ENCODE peak calls at places on chromosomes 1 and 21, in seven cellular contexts. One of them, this sample, is unnamed.

GRCh38 chr1:62325076-62325475 is 5.8 kb upstream of the KANK4 start:
- DNase-seq in H9: no peak
- DNase-seq in neuronal stem cell: no peak
- DNase-seq in IMR-90: peak
- DNase-seq in mesendoderm: peak
- DNase-seq in H1: no peak
- DNase-seq in mesenchymal stem cell: no peak
- DNase-seq in this sample: peak

GRCh38 chr1:23756676-23757075 is 13.4 kb downstream of the ELOA start:
- DNase-seq in H9: no peak
- DNase-seq in neuronal stem cell: no peak
- DNase-seq in IMR-90: peak
- DNase-seq in mesendoderm: no peak
- DNase-seq in H1: no peak
- DNase-seq in mesenchymal stem cell: peak
- DNase-seq in this sample: no peak

GRCh38 chr1:201648066-201648910 is 109.4 kb downstream of the NAV1 start:
- DNase-seq in H9: peak
- DNase-seq in neuronal stem cell: peak
- DNase-seq in IMR-90: peak
- DNase-seq in mesendoderm: peak
- DNase-seq in H1: no peak
- DNase-seq in mesenchymal stem cell: peak
- DNase-seq in this sample: no peak

GRCh38 chr21:45412491-45412890 is 7.5 kb downstream of the COL18A1 start:
- DNase-seq in H9: no peak
- DNase-seq in neuronal stem cell: no peak
- DNase-seq in IMR-90: no peak
- DNase-seq in mesendoderm: no peak
- DNase-seq in H1: no peak
- DNase-seq in mesenchymal stem cell: no peak
- DNase-seq in this sample: no peak

GRCh38 chr1:25744140-25744581 is 55.8 kb upstream of the SELENON start:
- DNase-seq in H9: peak
- DNase-seq in neuronal stem cell: no peak
- DNase-seq in IMR-90: peak
- DNase-seq in mesendoderm: peak
- DNase-seq in H1: peak
- DNase-seq in mesenchymal stem cell: peak
- DNase-seq in this sample: peak

GRCh38 chr1:224727351-224727750 is 111.2 kb downstream of the CNIH3 start:
- DNase-seq in H9: no peak
- DNase-seq in neuronal stem cell: no peak
- DNase-seq in IMR-90: no peak
- DNase-seq in mesendoderm: no peak
- DNase-seq in H1: no peak
- DNase-seq in mesenchymal stem cell: no peak
- DNase-seq in this sample: no peak

GRCh38 chr1:234120327-234120944 is 216.0 kb downstream of the SLC35F3 start:
- DNase-seq in H9: no peak
- DNase-seq in neuronal stem cell: no peak
- DNase-seq in IMR-90: no peak
- DNase-seq in mesendoderm: no peak
- DNase-seq in H1: no peak
- DNase-seq in mesenchymal stem cell: no peak
- DNase-seq in this sample: no peak

GRCh38 chr21:25911730-25912401 is 177.1 kb downstream of the GABPA start:
- DNase-seq in H9: no peak
- DNase-seq in neuronal stem cell: no peak
- DNase-seq in IMR-90: no peak
- DNase-seq in mesendoderm: no peak
- DNase-seq in H1: no peak
- DNase-seq in mesenchymal stem cell: no peak
- DNase-seq in this sample: no peak

GRCh38 chr21:37532868-37533780 is 166.6 kb downstream of the DYRK1A start:
- DNase-seq in H9: no peak
- DNase-seq in neuronal stem cell: no peak
- DNase-seq in IMR-90: peak
- DNase-seq in mesendoderm: peak
- DNase-seq in H1: peak
- DNase-seq in mesenchymal stem cell: peak
- DNase-seq in this sample: peak

GRCh38 chr1:51851882-51852396 is 26.6 kb downstream of the NRDC start:
- DNase-seq in H9: no peak
- DNase-seq in neuronal stem cell: no peak
- DNase-seq in IMR-90: no peak
- DNase-seq in mesendoderm: no peak
- DNase-seq in H1: no peak
- DNase-seq in mesenchymal stem cell: no peak
- DNase-seq in this sample: no peak

GRCh38 chr21:38228115-38228514 is 28.7 kb upstream of the KCNJ15 start:
- DNase-seq in H9: peak
- DNase-seq in neuronal stem cell: no peak
- DNase-seq in IMR-90: no peak
- DNase-seq in mesendoderm: peak
- DNase-seq in H1: peak
- DNase-seq in mesenchymal stem cell: no peak
- DNase-seq in this sample: peak

GRCh38 chr1:48469616-48470500 is 2.1 kb downstream of the SPATA6 start:
- DNase-seq in H9: no peak
- DNase-seq in neuronal stem cell: no peak
- DNase-seq in IMR-90: peak
- DNase-seq in mesendoderm: peak
- DNase-seq in H1: no peak
- DNase-seq in mesenchymal stem cell: peak
- DNase-seq in this sample: peak

GRCh38 chr1:24936688-24937087 is 6.6 kb upstream of the RUNX3 start:
- DNase-seq in H9: no peak
- DNase-seq in neuronal stem cell: no peak
- DNase-seq in IMR-90: no peak
- DNase-seq in mesendoderm: no peak
- DNase-seq in H1: no peak
- DNase-seq in mesenchymal stem cell: peak
- DNase-seq in this sample: no peak

GRCh38 chr21:44737706-44738354 is 26.5 kb upstream of the TSPEAR start:
- DNase-seq in H9: peak
- DNase-seq in neuronal stem cell: peak
- DNase-seq in IMR-90: peak
- DNase-seq in mesendoderm: peak
- DNase-seq in H1: no peak
- DNase-seq in mesenchymal stem cell: peak
- DNase-seq in this sample: no peak

GRCh38 chr1:205118810-205119209 is 3.0 kb downstream of the RBBP5 start:
- DNase-seq in H9: no peak
- DNase-seq in neuronal stem cell: no peak
- DNase-seq in IMR-90: no peak
- DNase-seq in mesendoderm: no peak
- DNase-seq in H1: no peak
- DNase-seq in mesenchymal stem cell: no peak
- DNase-seq in this sample: no peak

DNA sequence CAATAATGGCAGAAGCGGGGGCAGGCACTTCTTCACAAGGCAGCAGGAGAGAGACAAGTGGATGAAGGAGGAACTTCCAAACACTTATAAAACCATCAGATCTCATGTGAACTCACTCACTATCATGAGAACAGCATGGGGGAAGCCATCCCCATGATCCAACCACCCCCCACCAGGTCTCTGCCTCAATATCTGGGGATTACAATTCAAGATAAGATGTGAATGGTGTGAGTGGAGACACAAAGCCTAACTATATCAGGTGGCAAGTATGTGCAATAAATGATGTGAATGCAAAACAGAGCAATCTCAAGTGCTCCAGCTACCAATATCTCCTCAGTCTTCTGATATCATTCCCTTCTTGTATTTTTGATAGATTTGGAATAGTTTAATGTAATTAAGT is 12.4 kb downstream of the CFHR2 start:
- DNase-seq in H9: no peak
- DNase-seq in neuronal stem cell: no peak
- DNase-seq in IMR-90: no peak
- DNase-seq in mesendoderm: peak
- DNase-seq in H1: no peak
- DNase-seq in mesenchymal stem cell: no peak
- DNase-seq in this sample: no peak
- H2BK120ac ChIP-seq in H9: no peak
- H2BK120ac ChIP-seq in neuronal stem cell: no peak
- H2BK120ac ChIP-seq in IMR-90: no peak
- H2BK120ac ChIP-seq in mesendoderm: no peak
- H2BK120ac ChIP-seq in H1: no peak
- H2BK120ac ChIP-seq in mesenchymal stem cell: no peak
- H2BK120ac ChIP-seq in this sample: no peak

GRCh38 chr1:94543893-94544635 is 2.5 kb upstream of the F3 start:
- DNase-seq in H9: no peak
- DNase-seq in neuronal stem cell: no peak
- DNase-seq in IMR-90: peak
- DNase-seq in mesendoderm: no peak
- DNase-seq in H1: no peak
- DNase-seq in mesenchymal stem cell: peak
- DNase-seq in this sample: no peak
- H2BK120ac ChIP-seq in H9: no peak
- H2BK120ac ChIP-seq in neuronal stem cell: no peak
- H2BK120ac ChIP-seq in IMR-90: peak
- H2BK120ac ChIP-seq in mesendoderm: no peak
- H2BK120ac ChIP-seq in H1: no peak
- H2BK120ac ChIP-seq in mesenchymal stem cell: no peak
- H2BK120ac ChIP-seq in this sample: no peak

DNA sequence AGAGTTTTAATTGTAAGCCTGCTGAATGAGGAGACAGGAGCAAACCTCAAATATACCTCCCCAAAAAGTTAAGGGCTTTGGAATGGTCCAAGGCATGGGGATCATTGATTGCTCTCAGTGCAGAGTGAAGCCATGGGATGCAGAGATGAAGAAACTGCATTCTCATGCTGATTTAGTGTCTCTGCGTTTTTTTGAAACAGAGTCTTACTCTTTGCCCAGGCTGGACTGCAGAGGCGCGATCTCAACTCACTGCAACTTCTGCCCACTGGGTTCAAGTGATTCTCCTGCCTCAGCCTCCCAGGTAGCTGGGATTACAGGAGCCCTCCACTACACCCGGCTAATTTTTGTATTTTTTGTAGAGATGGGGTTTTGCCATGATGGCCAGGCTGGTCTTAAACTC is 99.3 kb upstream of the ETV3 start:
- DNase-seq in H9: no peak
- DNase-seq in neuronal stem cell: no peak
- DNase-seq in IMR-90: no peak
- DNase-seq in mesendoderm: no peak
- DNase-seq in H1: no peak
- DNase-seq in mesenchymal stem cell: no peak
- DNase-seq in this sample: no peak
- H2BK120ac ChIP-seq in H9: no peak
- H2BK120ac ChIP-seq in neuronal stem cell: no peak
- H2BK120ac ChIP-seq in IMR-90: no peak
- H2BK120ac ChIP-seq in mesendoderm: no peak
- H2BK120ac ChIP-seq in H1: no peak
- H2BK120ac ChIP-seq in mesenchymal stem cell: no peak
- H2BK120ac ChIP-seq in this sample: peak

GRCh38 chr1:227072991-227073390 is 132.9 kb downstream of the COQ8A start:
- DNase-seq in H9: no peak
- DNase-seq in neuronal stem cell: no peak
- DNase-seq in IMR-90: peak
- DNase-seq in mesendoderm: no peak
- DNase-seq in H1: no peak
- DNase-seq in mesenchymal stem cell: peak
- DNase-seq in this sample: no peak

GRCh38 chr1:227082999-227083746 is 143.1 kb downstream of the COQ8A start:
- DNase-seq in H9: no peak
- DNase-seq in neuronal stem cell: no peak
- DNase-seq in IMR-90: no peak
- DNase-seq in mesendoderm: no peak
- DNase-seq in H1: no peak
- DNase-seq in mesenchymal stem cell: no peak
- DNase-seq in this sample: no peak

GRCh38 chr1:227071898-227072587 is 131.9 kb downstream of the COQ8A start:
- DNase-seq in H9: no peak
- DNase-seq in neuronal stem cell: no peak
- DNase-seq in IMR-90: no peak
- DNase-seq in mesendoderm: no peak
- DNase-seq in H1: no peak
- DNase-seq in mesenchymal stem cell: no peak
- DNase-seq in this sample: no peak

DNA sequence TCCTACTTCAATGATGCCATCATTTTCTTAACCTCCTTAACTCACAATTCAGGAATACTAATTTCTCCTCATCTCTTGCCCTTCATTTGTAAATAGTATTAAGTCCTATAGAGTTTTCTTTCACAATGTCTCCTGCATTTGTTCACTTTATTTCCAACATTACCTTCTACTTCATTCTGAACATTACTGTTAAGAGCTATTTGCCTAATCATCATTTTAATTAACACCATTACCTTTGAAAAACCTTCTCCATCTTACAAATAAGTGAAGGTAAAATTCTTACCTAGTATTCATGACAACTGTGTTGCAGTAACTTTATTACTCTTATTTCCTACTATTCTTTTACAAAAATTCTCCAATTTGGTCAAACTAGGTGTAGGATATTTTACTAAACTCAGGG is 137.7 kb downstream of the COQ8A start:
- DNase-seq in H9: no peak
- DNase-seq in neuronal stem cell: no peak
- DNase-seq in IMR-90: no peak
- DNase-seq in mesendoderm: no peak
- DNase-seq in H1: no peak
- DNase-seq in mesenchymal stem cell: no peak
- DNase-seq in this sample: no peak
- H2BK120ac ChIP-seq in H9: no peak
- H2BK120ac ChIP-seq in neuronal stem cell: no peak
- H2BK120ac ChIP-seq in IMR-90: no peak
- H2BK120ac ChIP-seq in mesendoderm: no peak
- H2BK120ac ChIP-seq in H1: no peak
- H2BK120ac ChIP-seq in mesenchymal stem cell: no peak
- H2BK120ac ChIP-seq in this sample: no peak

DNA sequence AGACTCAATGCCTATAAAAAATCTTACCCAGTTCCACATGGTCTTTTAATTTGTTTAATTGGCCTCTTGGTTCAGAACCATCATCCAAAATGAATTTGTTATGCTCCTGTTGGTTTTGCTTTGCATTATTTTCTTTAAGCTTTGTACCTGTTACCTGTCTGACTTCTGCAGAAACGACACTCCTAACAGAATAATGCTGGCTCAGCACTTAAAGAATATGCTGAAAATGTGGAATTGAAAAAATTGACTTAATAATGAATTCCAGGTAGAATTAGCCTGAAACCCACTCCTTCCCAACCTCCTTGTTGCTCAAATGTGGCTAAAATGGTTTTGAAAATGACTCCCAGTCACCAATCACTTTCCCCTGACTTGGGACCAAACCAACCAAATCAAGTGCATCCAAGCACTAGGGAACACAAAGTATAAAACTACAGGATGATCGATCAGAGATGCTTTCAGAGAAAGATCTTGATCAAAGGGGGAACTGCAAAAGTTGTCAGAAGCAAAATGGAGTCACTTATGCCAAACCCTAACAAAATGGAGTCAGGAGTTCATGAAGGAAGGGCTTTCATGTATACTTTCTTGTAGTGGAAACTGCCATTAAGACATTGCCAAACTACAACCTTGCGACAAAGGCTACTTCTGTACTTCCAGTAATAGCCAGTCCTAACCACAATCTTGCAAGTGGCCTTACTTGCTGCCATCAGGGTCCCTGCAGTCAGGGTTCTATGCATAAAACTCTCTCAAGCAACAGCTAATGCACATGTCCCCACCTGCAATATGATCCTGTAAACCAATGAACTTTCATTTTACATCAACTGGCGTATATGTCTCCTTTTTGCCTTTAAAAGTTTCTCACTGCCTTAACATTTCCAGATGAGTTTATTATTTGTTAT is 5.4 kb downstream of the GBP7 start:
- DNase-seq in H9: no peak
- DNase-seq in neuronal stem cell: no peak
- DNase-seq in IMR-90: no peak
- DNase-seq in mesendoderm: no peak
- DNase-seq in H1: no peak
- DNase-seq in mesenchymal stem cell: no peak
- DNase-seq in this sample: no peak
- H2BK120ac ChIP-seq in H9: no peak
- H2BK120ac ChIP-seq in neuronal stem cell: no peak
- H2BK120ac ChIP-seq in IMR-90: no peak
- H2BK120ac ChIP-seq in mesendoderm: no peak
- H2BK120ac ChIP-seq in H1: no peak
- H2BK120ac ChIP-seq in mesenchymal stem cell: no peak
- H2BK120ac ChIP-seq in this sample: no peak